ENCODE peak calls at places on chromosomes 4 and X, in five cellular contexts. Z is A549, V is body of pancreas, Y is adrenal gland, U is breast epithelium. X is an unnamed sample.

GRCh38 chr4:23902203-23902602 is 12.4 kb upstream of the PPARGC1A start:
- DNase-seq in V (no peak), U (no peak), Y (no peak), Z (no peak), X (no peak)

GRCh38 chrX:130204647-130205046 is 32.9 kb downstream of the RAB33A start:
- DNase-seq in Z (no peak), V (no peak), Y (no peak), U (no peak), X (no peak)

GRCh38 chr4:106852416-106852815 is 183.7 kb downstream of the DKK2 start:
- DNase-seq in V (no peak), Y (no peak), Z (no peak), U (no peak), X (no peak)

GRCh38 chr4:8617486-8618040 is 25.0 kb downstream of the CPZ start:
- DNase-seq in U (no peak), Y (no peak), V (no peak), Z (no peak), X (no peak)

GRCh38 chr4:123298798-123299197 is 97.8 kb upstream of the SPRY1 start:
- DNase-seq in Z (no peak), V (no peak), Y (no peak), U (no peak), X (no peak)

GRCh38 chr4:69881173-69881773 is 21.3 kb upstream of the SULT1E1 start:
- DNase-seq in V (peak; percentile 47), U (no peak), Y (peak; percentile 32), Z (peak; percentile 40), X (no peak)

GRCh38 chr4:76055005-76055404 is 19.1 kb upstream of the CXCL11 start:
- DNase-seq in V (no peak), Y (no peak), U (no peak), Z (no peak), X (no peak)

GRCh38 chr4:121740796-121741409 is 24.1 kb downstream of the SMIM43 start:
- DNase-seq in Z (no peak), V (no peak), Y (no peak), U (no peak), X (no peak)

GRCh38 chrX:132367984-132368383 is 120.9 kb downstream of the MBNL3 start:
- DNase-seq in Y (no peak), V (no peak), Z (no peak), U (no peak), X (no peak)

GRCh38 chr4:28774344-28774743 is 1913.7 kb downstream of the STIM2 start:
- DNase-seq in V (no peak), U (no peak), Z (no peak), Y (no peak), X (no peak)

GRCh38 chr4:80751200-80751599 is 279.3 kb upstream of the BMP3 start:
- DNase-seq in U (no peak), Y (no peak), Z (no peak), V (no peak), X (no peak)

GRCh38 chrX:108036298-108036973 is 8.4 kb upstream of the VSIG1 start:
- DNase-seq in Z (peak; percentile 97), V (peak; percentile 58), U (no peak), Y (no peak), X (no peak)

GRCh38 chrX:40094900-40095587 is 2.7 kb downstream of the BCOR start:
- DNase-seq in U (no peak), Z (no peak), V (no peak), Y (no peak), X (no peak)

GRCh38 chrX:40097101-40097491 is 662 bp downstream of the BCOR start:
- DNase-seq in Y (no peak), V (no peak), Z (no peak), U (no peak), X (peak; percentile 32)

GRCh38 chrX:40096395-40097091 is 1.2 kb downstream of the BCOR start:
- DNase-seq in Z (no peak), Y (peak; percentile 66), U (no peak), V (peak; percentile 53), X (peak; percentile 44)

GRCh38 chrX:40094041-40094899 is 3.5 kb downstream of the BCOR start:
- DNase-seq in Z (no peak), V (peak; percentile 40), U (no peak), Y (peak; percentile 80), X (peak; percentile 79)

DNA sequence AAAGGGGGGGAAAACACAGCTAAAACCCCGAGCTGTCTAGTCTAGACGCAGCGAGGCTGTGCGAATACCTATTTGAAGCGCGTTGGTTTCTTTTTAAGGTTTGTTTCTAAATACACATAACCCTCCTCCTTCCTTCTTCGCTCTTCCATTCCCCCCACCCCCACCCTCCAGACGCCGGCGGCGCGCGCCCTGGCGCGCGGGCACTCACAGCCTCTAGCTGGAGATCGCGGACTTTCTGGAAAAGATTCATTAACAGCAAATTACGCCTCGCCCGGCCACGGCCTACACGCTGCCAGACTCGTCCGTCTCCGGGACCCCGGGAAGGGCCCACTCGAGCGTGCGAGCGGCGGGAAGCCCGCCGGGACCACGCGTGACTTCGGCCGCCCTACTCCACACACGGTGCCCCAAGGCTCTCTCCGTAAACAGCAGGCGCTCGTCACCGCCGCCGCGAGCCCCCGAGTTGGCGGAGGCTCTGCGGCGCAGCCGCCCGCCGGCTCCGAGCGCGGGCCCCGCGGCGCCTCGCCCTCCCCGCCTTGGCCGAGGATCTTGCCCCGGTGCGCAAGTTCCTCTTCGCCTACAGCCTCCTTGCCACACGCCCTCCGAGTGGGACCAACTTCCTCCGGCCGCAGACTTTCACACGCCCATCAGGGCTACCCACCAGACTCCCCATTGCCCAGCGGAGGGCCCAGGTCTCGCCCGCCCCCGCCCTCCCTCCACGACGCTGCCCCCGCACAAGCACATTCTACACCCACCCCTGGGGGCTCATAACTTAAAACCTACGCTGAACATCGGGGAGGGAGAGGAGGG is 2.0 kb downstream of the BCOR start:
- DNase-seq in V (no peak), U (no peak), Y (no peak), Z (no peak), X (peak; percentile 59)
- TF ChIP-seq POLR2A in V (no peak), U (no peak), Y (no peak), Z (no peak), X (no peak)

GRCh38 chr4:26127851-26128337 is 192.9 kb upstream of the RBPJ start:
- DNase-seq in Y (no peak), U (no peak), V (peak; percentile 89), Z (no peak), X (no peak)

GRCh38 chr4:26130173-26130572 is 190.6 kb upstream of the RBPJ start:
- DNase-seq in V (no peak), Z (no peak), U (no peak), Y (no peak), X (no peak)

GRCh38 chr4:26126135-26126718 is 194.6 kb upstream of the RBPJ start:
- DNase-seq in U (no peak), V (no peak), Y (no peak), Z (no peak), X (no peak)

GRCh38 chr4:26124753-26125236 is 196.0 kb upstream of the RBPJ start:
- DNase-seq in Y (no peak), Z (no peak), U (no peak), V (no peak), X (no peak)

GRCh38 chr4:26127001-26127400 is 193.8 kb upstream of the RBPJ start:
- DNase-seq in Z (no peak), U (no peak), Y (no peak), V (no peak), X (no peak)
- H3K4me3 ChIP-seq in Z (no peak overlapping the region), U (no peak overlapping the region), Y (no peak overlapping the region), V (no peak overlapping the region), X (no peak overlapping the region)

GRCh38 chr4:6918345-6918744 is 8.7 kb downstream of the TBC1D14 start:
- DNase-seq in U (no peak), Y (no peak), V (no peak), Z (no peak), X (no peak)

GRCh38 chr4:6916587-6917444 is 7.2 kb downstream of the TBC1D14 start:
- DNase-seq in V (peak; percentile 44), U (peak; percentile 78), Y (peak; percentile 86), Z (peak; percentile 31), X (peak; percentile 83)

GRCh38 chr4:6916069-6916586 is 6.5 kb downstream of the TBC1D14 start:
- DNase-seq in U (no peak), Z (no peak), Y (no peak), V (no peak), X (no peak)

GRCh38 chr4:6915041-6916005 is 5.7 kb downstream of the TBC1D14 start:
- DNase-seq in Z (no peak), Y (no peak), V (no peak), U (no peak), X (no peak)

DNA sequence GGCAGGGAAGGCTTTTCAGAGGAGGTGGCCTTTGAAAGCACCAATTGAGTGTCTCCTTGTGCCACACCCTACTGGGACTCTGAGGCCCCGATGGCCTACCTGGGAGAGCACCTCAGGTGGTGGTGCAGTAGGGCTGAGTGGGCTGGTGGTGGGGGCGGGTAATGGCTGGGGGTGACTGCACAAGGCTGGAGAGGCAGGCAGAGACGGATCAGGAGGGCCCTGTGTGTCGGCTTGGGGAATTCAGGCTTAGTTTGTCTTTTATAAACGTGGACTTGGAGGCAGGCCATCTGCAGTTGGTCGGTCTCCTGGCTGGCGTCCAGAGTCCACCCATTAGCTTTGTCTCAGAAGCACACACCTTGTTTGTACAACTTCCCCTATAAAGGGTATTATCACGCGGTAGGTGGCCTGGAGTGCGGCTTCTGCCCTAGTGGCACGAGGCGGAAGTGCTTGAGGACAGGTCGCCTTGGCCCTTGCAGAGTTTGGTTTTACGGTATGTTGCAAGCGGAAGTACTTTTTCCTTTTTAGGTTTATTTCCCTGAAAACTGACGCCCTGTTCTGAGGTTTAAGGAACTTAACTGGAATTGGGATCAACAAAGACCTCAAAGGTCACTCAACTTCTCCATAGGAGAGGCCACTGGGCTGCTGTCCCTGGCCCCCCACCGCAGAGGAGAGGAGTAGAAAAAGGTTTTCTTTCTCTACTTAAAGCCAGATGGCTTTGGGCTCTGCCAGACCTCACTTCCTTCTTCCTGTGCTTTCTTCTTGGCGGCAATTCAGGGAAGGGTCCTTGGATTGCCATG is 8.0 kb downstream of the TBC1D14 start:
- DNase-seq in Z (peak; percentile 84), Y (peak; percentile 65), V (peak; percentile 81), U (peak; percentile 64), X (peak; percentile 83)
- H3K27ac ChIP-seq in Z (peak overlapping the region; percentile 82), Y (peak overlapping the region; percentile 62), V (peak overlapping the region; percentile 64), U (peak overlapping the region; percentile 81), X (peak overlapping the region; percentile 88)

DNA sequence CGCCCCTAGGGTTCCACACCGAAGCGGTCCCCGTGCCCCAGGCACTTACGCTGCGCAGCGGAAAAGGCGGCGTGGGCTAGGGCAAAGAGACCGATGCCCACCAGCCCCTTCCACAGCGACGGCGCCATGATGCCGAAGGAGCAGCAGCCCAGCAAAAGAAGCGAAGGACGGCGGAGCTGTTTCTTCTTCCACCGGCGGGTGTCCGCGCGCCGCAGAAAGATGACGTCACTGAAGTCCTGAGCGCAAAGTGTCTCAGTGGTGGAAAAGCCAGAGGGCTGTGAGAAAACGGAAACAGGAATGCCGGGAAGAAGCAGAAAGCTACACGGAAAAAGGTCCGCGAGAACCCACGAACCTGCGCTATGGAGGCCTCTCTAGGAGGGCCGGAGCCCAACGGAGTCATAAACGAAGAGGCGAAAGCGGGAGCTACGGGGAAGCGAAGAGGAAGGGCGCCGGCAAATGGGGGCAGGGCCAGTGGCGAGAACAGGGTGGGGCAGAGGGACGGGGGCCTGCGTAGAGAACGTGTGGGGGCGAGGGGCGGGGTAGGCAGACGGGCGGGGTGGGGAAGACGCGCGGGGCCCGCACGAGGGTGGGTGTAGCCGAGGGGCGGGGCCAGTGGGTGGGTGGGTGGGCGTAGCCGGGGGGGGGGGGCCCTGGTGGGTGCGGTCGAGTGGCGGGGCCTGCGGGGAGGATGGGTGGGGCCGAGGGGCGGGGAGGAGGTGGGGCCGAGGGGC is at the start of gene MMGT1:
- DNase-seq in Z (peak; percentile 84), V (peak; percentile 84), Y (peak; percentile 86), U (peak; percentile 72), X (peak; percentile 84)
- TF ChIP-seq POLR2A in Z (peak; percentile 43), V (peak; percentile 69), Y (peak; percentile 24), U (peak; percentile 40), X (no peak)

GRCh38 chrX:10017866-10018265 is 50.7 kb downstream of the CLDN34 start:
- DNase-seq in V (no peak), Y (no peak), Z (peak; percentile 72), U (no peak), X (no peak)
- H3K4me3 ChIP-seq in V (no peak overlapping the region), Y (no peak overlapping the region), Z (peak overlapping the region; percentile 96), U (no peak overlapping the region), X (no peak overlapping the region)

GRCh38 chrX:1481636-1482529 is 29.2 kb upstream of the ASMTL start:
- DNase-seq in V (peak; percentile 37), Y (peak; percentile 58), U (no peak), Z (peak; percentile 87), X (peak; percentile 80)
- H3K27ac ChIP-seq in V (peak overlapping the region; percentile 56), Y (peak overlapping the region; percentile 45), U (no peak overlapping the region), Z (peak overlapping the region; percentile 75), X (peak overlapping the region; percentile 78)

X was measured in Peyer's patch.